ENCODE peak calls at places on chromosome 16, in ten cellular contexts. Z is endothelial cell, D is AG09319, S is GM20000, O is PC-9, F is prostate gland, W is kidney, B is stomach, J is cardiac muscle cell, L is IMR-90. I is an unnamed sample.

GRCh38 chr16:90047714-90048346 is 28.6 kb upstream of the DBNDD1 start:
- DNase-seq in Z (no peak), D (no peak), S (peak), O (no peak), F (no peak), W (no peak), B (no peak), J (no peak), L (no peak), I (no peak)

GRCh38 chr16:67562526-67562917 is at the start of gene CTCF:
- DNase-seq in Z (peak), D (peak), S (peak), O (no peak), F (peak), W (peak), B (peak), J (peak), L (peak), I (peak)

GRCh38 chr16:49312389-49312990 is 30.9 kb upstream of the CBLN1 start:
- DNase-seq in Z (no peak), D (no peak), S (no peak), O (no peak), F (no peak), W (no peak), B (no peak), J (no peak), L (no peak), I (no peak)

GRCh38 chr16:12271006-12271405 is 294.5 kb downstream of the SNX29 start:
- DNase-seq in Z (peak), D (no peak), S (no peak), O (no peak), F (no peak), W (no peak), B (no peak), J (peak), L (peak), I (no peak)

GRCh38 chr16:54568897-54569807 is 282.6 kb upstream of the IRX3 start:
- DNase-seq in Z (no peak), D (no peak), S (no peak), O (no peak), F (no peak), W (no peak), B (no peak), J (no peak), L (no peak), I (no peak)

GRCh38 chr16:12091569-12092346 is 115.2 kb downstream of the SNX29 start:
- DNase-seq in Z (peak), D (no peak), S (no peak), O (no peak), F (no peak), W (peak), B (no peak), J (no peak), L (no peak), I (no peak)

GRCh38 chr16:455453-455852 is 30.0 kb downstream of the RAB11FIP3 start:
- DNase-seq in Z (no peak), D (no peak), S (no peak), O (no peak), F (no peak), W (no peak), B (no peak), J (no peak), L (no peak), I (no peak)

GRCh38 chr16:26019406-26019805 is 327.6 kb downstream of the HS3ST4 start:
- DNase-seq in Z (no peak), D (no peak), S (no peak), O (no peak), F (no peak), W (no peak), B (no peak), J (no peak), L (no peak), I (no peak)

GRCh38 chr16:17273142-17273561 is 197.6 kb downstream of the XYLT1 start:
- DNase-seq in Z (no peak), D (peak), S (peak), O (no peak), F (no peak), W (no peak), B (no peak), J (peak), L (peak), I (peak)

GRCh38 chr16:82881517-82881916 is 254.7 kb downstream of the CDH13 start:
- DNase-seq in Z (no peak), D (no peak), S (no peak), O (no peak), F (no peak), W (no peak), B (no peak), J (no peak), L (no peak), I (no peak)

GRCh38 chr16:10770907-10771306 is 27.3 kb downstream of the NUBP1 start:
- DNase-seq in Z (no peak), D (no peak), S (no peak), O (no peak), F (no peak), W (no peak), B (no peak), J (peak), L (no peak), I (no peak)

GRCh38 chr16:88804552-88805339 is 1.2 kb downstream of the CDT1 start:
- DNase-seq in Z (peak), D (no peak), S (peak), O (no peak), F (no peak), W (no peak), B (no peak), J (no peak), L (no peak), I (no peak)

DNA sequence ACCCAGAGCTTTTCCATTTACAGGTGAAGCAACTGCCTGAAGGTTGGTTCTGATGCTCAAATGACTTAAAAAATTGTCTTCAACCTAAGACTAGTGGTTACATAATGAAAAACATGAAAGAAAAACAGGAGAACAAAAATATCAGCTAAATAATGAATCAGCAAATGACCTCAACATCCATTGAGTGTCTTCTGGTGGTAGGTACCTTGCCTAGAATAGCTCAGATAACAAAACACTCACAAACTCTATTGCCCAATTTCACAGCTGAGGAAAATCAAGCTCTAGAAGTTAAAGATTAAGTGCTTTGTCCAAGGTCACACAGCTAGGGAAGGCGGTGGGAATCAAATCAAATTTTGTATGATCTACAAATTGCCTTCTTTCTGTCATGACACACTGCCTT is 304.6 kb upstream of the CDH11 start:
- DNase-seq in Z (no peak), D (no peak), S (no peak), O (no peak), F (no peak), W (no peak), B (no peak), J (no peak), L (no peak), I (no peak)
- TF ChIP-seq CTCF in Z (no peak), D (no peak), S (no peak), O (no peak), F (no peak), W (no peak), B (no peak), J (no peak), L (no peak), I (no peak)

GRCh38 chr16:56639045-56639444 is 579 bp downstream of the MT1A start:
- DNase-seq in Z (no peak), D (no peak), S (no peak), O (no peak), F (no peak), W (no peak), B (no peak), J (no peak), L (no peak), I (no peak)

GRCh38 chr16:56641166-56641565 is 2.7 kb downstream of the MT1A start:
- DNase-seq in Z (no peak), D (no peak), S (no peak), O (no peak), F (no peak), W (no peak), B (no peak), J (no peak), L (no peak), I (no peak)

GRCh38 chr16:56637814-56638750 is at the start of gene MT1A:
- DNase-seq in Z (no peak), D (no peak), S (no peak), O (no peak), F (peak), W (peak), B (peak), J (peak), L (peak), I (no peak)

GRCh38 chr16:56643080-56643778 is 4.8 kb downstream of the MT1A start:
- DNase-seq in Z (no peak), D (no peak), S (no peak), O (peak), F (peak), W (peak), B (peak), J (peak), L (no peak), I (peak)

DNA sequence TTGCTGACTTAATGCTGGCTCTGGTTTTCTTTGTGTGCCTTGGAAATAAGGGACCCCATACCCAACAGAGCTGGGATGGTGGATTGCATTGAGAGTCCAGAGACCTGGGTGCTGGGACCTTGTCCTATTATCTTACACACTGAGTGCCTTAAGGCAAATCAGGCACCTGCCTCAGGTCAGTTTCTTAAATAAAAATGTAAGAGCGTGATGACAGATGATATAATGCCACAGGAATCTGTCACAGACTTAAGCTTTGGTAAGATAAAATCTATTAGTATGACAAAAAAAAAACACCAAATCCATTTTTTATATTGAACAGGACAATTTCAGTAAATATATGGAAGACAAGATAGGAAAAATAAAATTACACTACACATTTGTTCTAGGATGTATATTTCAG is 1.6 kb downstream of the MT1A start:
- DNase-seq in Z (no peak), D (no peak), S (no peak), O (peak), F (no peak), W (no peak), B (no peak), J (no peak), L (no peak), I (no peak)
- TF ChIP-seq CTCF in Z (no peak), D (no peak), S (no peak), O (no peak), F (no peak), W (no peak), B (no peak), J (no peak), L (no peak), I (no peak)

GRCh38 chr16:65727534-65728137 is 605.8 kb upstream of the CDH11 start:
- DNase-seq in Z (no peak), D (no peak), S (no peak), O (no peak), F (no peak), W (no peak), B (no peak), J (no peak), L (no peak), I (no peak)
- TF ChIP-seq CTCF in Z (no peak), D (no peak), S (no peak), O (no peak), F (no peak), W (no peak), B (no peak), J (no peak), L (no peak), I (no peak)

GRCh38 chr16:2782583-2783351 is 4.6 kb downstream of the PRSS33 start:
- DNase-seq in Z (no peak), D (no peak), S (no peak), O (no peak), F (no peak), W (peak), B (no peak), J (no peak), L (no peak), I (no peak)
- TF ChIP-seq CTCF in Z (no peak), D (no peak), S (no peak), O (no peak), F (no peak), W (no peak), B (no peak), J (no peak), L (no peak), I (no peak)

DNA sequence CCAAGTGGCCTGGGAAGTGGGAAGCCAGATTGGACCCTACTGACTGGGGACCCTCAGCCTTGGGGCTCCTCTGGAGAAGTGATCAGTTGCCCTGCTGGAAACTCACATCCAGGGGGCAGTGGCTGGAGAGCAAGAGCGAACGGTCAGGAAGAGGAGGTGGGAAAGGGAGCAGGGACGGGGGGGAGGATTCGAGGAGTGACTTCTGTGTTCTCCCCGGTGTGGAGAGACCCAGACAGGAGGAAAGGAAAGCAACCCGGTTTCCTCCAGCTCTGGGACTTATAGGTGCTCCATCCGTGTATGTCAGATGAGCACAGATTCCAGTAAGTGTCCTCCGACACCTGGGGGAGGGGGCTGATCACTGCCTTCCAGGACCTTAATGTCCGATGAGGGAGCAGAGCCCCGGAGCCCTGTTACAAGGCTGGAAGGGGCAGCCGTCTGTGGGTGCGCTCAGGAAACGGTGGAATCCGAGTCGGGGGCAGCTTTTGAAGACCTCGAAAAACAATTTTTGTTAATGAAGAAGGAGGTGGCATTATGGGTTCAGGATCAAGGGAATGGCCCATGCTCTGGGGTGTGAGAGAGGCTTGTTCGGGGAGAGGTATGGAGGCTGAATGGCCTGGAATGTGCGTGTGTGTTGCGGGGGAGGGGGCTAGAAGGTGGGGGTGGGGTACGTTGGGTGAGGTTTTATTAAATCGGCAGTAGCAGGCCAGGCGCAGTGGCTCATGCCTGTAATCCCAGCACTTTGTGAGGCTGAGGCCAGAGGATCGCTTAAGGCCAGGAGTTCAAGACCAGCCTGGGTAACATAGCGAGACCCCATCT is 34.8 kb upstream of the NDRG4 start:
- DNase-seq in Z (peak), D (no peak), S (no peak), O (no peak), F (no peak), W (no peak), B (no peak), J (no peak), L (no peak), I (no peak)
- TF ChIP-seq CTCF in Z (no peak), D (no peak), S (no peak), O (no peak), F (no peak), W (no peak), B (no peak), J (peak), L (no peak), I (no peak)

GRCh38 chr16:1923299-1924034 is 5.3 kb upstream of the HS3ST6 start:
- DNase-seq in Z (no peak), D (peak), S (no peak), O (peak), F (no peak), W (no peak), B (no peak), J (peak), L (no peak), I (no peak)
- TF ChIP-seq CTCF in Z (peak), D (peak), S (no peak), O (peak), F (no peak), W (no peak), B (no peak), J (peak), L (peak), I (peak)

GRCh38 chr16:28924762-28925385 is at the start of gene RABEP2:
- DNase-seq in Z (peak), D (peak), S (peak), O (peak), F (peak), W (peak), B (peak), J (peak), L (peak), I (peak)

GRCh38 chr16:28923652-28924398 is 1.2 kb downstream of the RABEP2 start:
- DNase-seq in Z (no peak), D (no peak), S (peak), O (no peak), F (no peak), W (no peak), B (peak), J (no peak), L (no peak), I (no peak)

GRCh38 chr16:28925386-28926228 is 569 bp upstream of the RABEP2 start:
- DNase-seq in Z (no peak), D (peak), S (peak), O (peak), F (peak), W (peak), B (peak), J (peak), L (peak), I (peak)

GRCh38 chr16:28923231-28923587 is 1.8 kb downstream of the RABEP2 start:
- DNase-seq in Z (no peak), D (no peak), S (no peak), O (no peak), F (no peak), W (no peak), B (no peak), J (no peak), L (no peak), I (no peak)

DNA sequence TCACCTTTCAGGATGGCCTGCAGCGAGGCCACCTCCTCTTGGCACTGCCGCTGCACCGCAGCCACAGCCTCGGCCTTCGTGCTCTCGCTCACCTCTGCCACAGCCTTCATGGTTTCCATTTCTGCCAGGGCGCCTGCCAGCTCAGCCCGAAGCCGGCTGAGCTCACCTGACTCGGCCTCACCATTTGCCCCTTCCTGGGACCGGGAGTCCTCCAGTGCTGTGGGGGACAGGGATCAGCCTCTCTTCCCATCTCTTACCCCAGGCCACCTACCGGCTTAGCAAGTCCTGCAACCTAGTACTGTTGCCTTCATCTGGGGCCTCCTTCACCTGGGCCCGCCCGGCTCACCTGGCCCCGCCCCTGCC is 658 bp downstream of the RABEP2 start:
- DNase-seq in Z (no peak), D (no peak), S (no peak), O (no peak), F (no peak), W (no peak), B (no peak), J (no peak), L (no peak), I (no peak)
- TF ChIP-seq CTCF in Z (no peak), D (no peak), S (no peak), O (no peak), F (no peak), W (no peak), B (peak), J (no peak), L (no peak), I (no peak)

I was measured in CD14-positive monocyte.